ENCODE peak calls at places on chromosomes 5 and 9, in four cellular contexts. D is K562, N is WTC11, V is SK-N-SH. Y is an unnamed sample.

GRCh38 chr5:42718591-42718990 is 38.0 kb upstream of the CCDC152 start:
- DNase-seq in V (no peak), D (no peak), N (no peak), Y (no peak)

GRCh38 chr5:169591636-169592035 is 8.1 kb downstream of the SPDL1 start:
- DNase-seq in N (no peak), D (no peak), V (no peak), Y (no peak)

GRCh38 chr9:91106415-91106814 is 255.3 kb downstream of the AUH start:
- DNase-seq in N (no peak), D (no peak), V (no peak), Y (no peak)

GRCh38 chr9:6973762-6974161 is 216.0 kb downstream of the KDM4C start:
- DNase-seq in D (no peak), V (no peak), N (no peak), Y (peak)

GRCh38 chr9:126448865-126449577 is 122.4 kb downstream of the MVB12B start:
- DNase-seq in V (no peak), D (no peak), N (peak), Y (no peak)

GRCh38 chr9:84748112-84748511 is 78.6 kb downstream of the NTRK2 start:
- DNase-seq in V (no peak), N (no peak), D (no peak), Y (no peak)

GRCh38 chr9:21688108-21689102 is 114.0 kb upstream of the MTAP start:
- DNase-seq in D (no peak), N (no peak), V (no peak), Y (no peak)

GRCh38 chr9:18438300-18438925 is 35.5 kb upstream of the ADAMTSL1 start:
- DNase-seq in N (peak), D (no peak), V (peak), Y (no peak)

GRCh38 chr5:127351418-127351817 is 60.8 kb downstream of the MEGF10 start:
- DNase-seq in V (no peak), N (no peak), D (no peak), Y (no peak)

GRCh38 chr5:155616779-155617392 is 603.3 kb downstream of the KIF4B start:
- DNase-seq in V (peak), D (peak), N (peak), Y (peak)

GRCh38 chr5:39640552-39640951 is 215.8 kb upstream of the DAB2 start:
- DNase-seq in N (no peak), V (no peak), D (no peak), Y (no peak)

GRCh38 chr5:12920527-12920926 is 1016.3 kb upstream of the CTNND2 start:
- DNase-seq in N (no peak), V (no peak), D (no peak), Y (no peak)

GRCh38 chr9:93319301-93319991 is 132.0 kb upstream of the FAM120A start:
- DNase-seq in V (peak), N (no peak), D (peak), Y (no peak)

GRCh38 chr5:169544264-169544950 is 39.2 kb upstream of the SPDL1 start:
- DNase-seq in N (no peak), D (no peak), V (no peak), Y (no peak)

GRCh38 chr5:124902097-124902821 is 155.8 kb upstream of the ZNF608 start:
- DNase-seq in N (no peak), D (no peak), V (no peak), Y (no peak)

GRCh38 chr5:139668064-139668880 is 20.1 kb downstream of the CXXC5 start:
- DNase-seq in N (no peak), V (peak), D (peak), Y (no peak)

GRCh38 chr5:72194846-72195245 is 87.6 kb downstream of the MAP1B start:
- DNase-seq in N (no peak), V (no peak), D (no peak), Y (no peak)

GRCh38 chr9:35790385-35791291 is 753 bp upstream of the NPR2 start:
- DNase-seq in D (peak), N (peak), V (peak), Y (peak)

GRCh38 chr9:78023003-78023741 is 8.4 kb downstream of the GNAQ start:
- DNase-seq in N (no peak), V (no peak), D (no peak), Y (peak)

GRCh38 chr9:121759996-121760395 is 108.6 kb downstream of the DAB2IP start:
- DNase-seq in V (no peak), N (no peak), D (no peak), Y (no peak)

GRCh38 chr9:88988796-88989641 is 2.2 kb upstream of the S1PR3 start:
- DNase-seq in V (no peak), N (no peak), D (no peak), Y (no peak)

GRCh38 chr9:76592105-76593010 is 133.4 kb downstream of the GCNT1 start:
- DNase-seq in N (no peak), V (no peak), D (no peak), Y (no peak)

GRCh38 chr9:93048706-93049448 is 9.6 kb upstream of the SUSD3 start:
- DNase-seq in V (no peak), N (no peak), D (no peak), Y (no peak)

GRCh38 chr5:60346391-60346790 is 353.6 kb downstream of the DEPDC1B start:
- DNase-seq in D (no peak), V (no peak), N (no peak), Y (no peak)

GRCh38 chr5:36177715-36178556 is 26.0 kb downstream of the SKP2 start:
- DNase-seq in V (peak), N (no peak), D (no peak), Y (peak)

GRCh38 chr9:114696814-114697544 is 15.0 kb upstream of the TEX48 start:
- DNase-seq in N (no peak), V (no peak), D (no peak), Y (no peak)

GRCh38 chr5:180609817-180610550 is 18.7 kb upstream of the SCGB3A1 start:
- DNase-seq in D (no peak), V (no peak), N (no peak), Y (no peak)

GRCh38 chr5:144068926-144069325 is 101.5 kb downstream of the YIPF5 start:
- DNase-seq in D (no peak), N (no peak), V (no peak), Y (no peak)

DNA sequence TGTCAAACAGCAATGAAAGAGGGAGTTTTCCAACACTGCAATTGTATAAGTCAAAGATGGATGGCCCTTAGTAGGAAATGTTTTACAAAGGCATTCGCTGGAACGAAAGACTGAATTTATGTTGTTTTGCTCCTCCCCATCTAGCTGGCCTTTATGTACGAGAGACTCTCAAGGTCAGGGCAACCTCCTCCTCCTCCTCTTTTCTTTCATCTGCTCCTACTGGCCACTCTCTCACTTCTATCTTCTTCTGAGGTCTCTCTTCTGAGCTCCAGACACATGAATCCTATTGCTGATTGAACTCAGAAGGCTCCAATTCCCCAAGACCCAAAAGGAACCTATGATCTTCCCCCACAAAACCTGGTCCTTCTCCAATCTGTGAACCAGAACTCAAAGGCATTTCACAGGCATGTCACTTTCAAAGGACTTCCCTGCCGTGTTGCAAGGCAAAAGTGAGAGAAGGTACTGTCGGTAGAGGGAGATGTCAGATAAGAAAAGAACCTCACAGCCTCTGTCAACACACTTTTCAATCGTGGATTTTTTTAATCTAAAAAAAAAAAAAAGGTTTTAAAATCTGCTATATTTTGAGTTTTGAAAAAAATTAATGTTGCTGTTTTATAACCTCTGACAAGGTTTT is 28.5 kb upstream of the PUM3 start:
- DNase-seq in D (no peak), V (peak), N (no peak), Y (peak)
- TF ChIP-seq FOXJ3 in D (no peak), V (no peak), N (no peak), Y (no peak)

GRCh38 chr9:14062449-14063187 is 251.3 kb downstream of the NFIB start:
- DNase-seq in V (peak), D (no peak), N (no peak), Y (no peak)
- TF ChIP-seq FOXJ3 in V (no peak), D (no peak), N (no peak), Y (no peak)

GRCh38 chr5:163397368-163397767 is 40.0 kb upstream of the CCNG1 start:
- DNase-seq in D (no peak), N (no peak), V (no peak), Y (no peak)
- TF ChIP-seq FOXJ3 in D (no peak), N (no peak), V (no peak), Y (no peak)

DNA sequence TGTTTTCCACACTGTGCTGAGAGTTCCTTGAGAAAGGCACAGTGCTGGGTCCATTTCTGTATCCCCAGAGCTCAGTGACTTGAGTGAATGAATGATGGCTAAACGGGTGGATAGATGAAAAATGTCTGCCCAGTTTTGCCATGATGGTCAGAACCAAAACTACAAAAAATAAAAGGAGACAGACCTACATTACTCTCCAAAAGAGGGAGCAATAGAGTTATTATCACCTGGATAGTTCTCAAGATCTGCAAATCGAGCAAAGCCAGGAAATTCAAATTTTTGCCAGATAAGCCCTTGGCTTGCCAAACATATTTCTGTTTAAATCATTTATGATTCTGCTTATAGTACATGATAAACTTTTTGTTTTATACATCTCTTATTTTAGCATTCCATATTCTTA is 214.2 kb upstream of the ZNF462 start:
- DNase-seq in D (no peak), N (no peak), V (no peak), Y (no peak)
- TF ChIP-seq FOXJ3 in D (no peak), N (no peak), V (no peak), Y (no peak)

GRCh38 chr5:149578896-149579295 is 2.4 kb upstream of the ARHGEF37 start:
- DNase-seq in V (no peak), N (no peak), D (no peak), Y (no peak)
- TF ChIP-seq FOXJ3 in V (no peak), N (no peak), D (no peak), Y (no peak)

GRCh38 chr9:95126739-95127138 is 190.8 kb downstream of the FANCC start:
- DNase-seq in V (no peak), N (no peak), D (no peak), Y (no peak)

GRCh38 chr9:95128177-95128524 is 189.4 kb downstream of the FANCC start:
- DNase-seq in N (no peak), V (no peak), D (no peak), Y (no peak)

GRCh38 chr9:95125652-95126051 is 191.9 kb downstream of the FANCC start:
- DNase-seq in V (no peak), D (no peak), N (no peak), Y (no peak)

GRCh38 chr9:95129651-95130291 is 187.7 kb downstream of the FANCC start:
- DNase-seq in V (no peak), N (no peak), D (no peak), Y (peak)

GRCh38 chr9:95127249-95128176 is 190.0 kb downstream of the FANCC start:
- DNase-seq in D (peak), V (peak), N (peak), Y (peak)
- TF ChIP-seq FOXJ3 in D (no peak), V (no peak), N (no peak), Y (no peak)

GRCh38 chr9:129487658-129488483 is 133.0 kb downstream of the C9orf50 start:
- DNase-seq in V (no peak), D (peak), N (peak), Y (no peak)
- TF ChIP-seq FOXJ3 in V (no peak), D (no peak), N (no peak), Y (no peak)

GRCh38 chr5:132049093-132049492 is 11.4 kb upstream of the IL3 start:
- DNase-seq in D (no peak), V (no peak), N (no peak), Y (no peak)

GRCh38 chr5:132049559-132049958 is 10.9 kb upstream of the IL3 start:
- DNase-seq in N (no peak), D (no peak), V (no peak), Y (no peak)

GRCh38 chr5:132052520-132052919 is 7.9 kb upstream of the IL3 start:
- DNase-seq in V (no peak), N (no peak), D (no peak), Y (no peak)

GRCh38 chr5:132050136-132050535 is 10.3 kb upstream of the IL3 start:
- DNase-seq in D (no peak), N (no peak), V (no peak), Y (no peak)

DNA sequence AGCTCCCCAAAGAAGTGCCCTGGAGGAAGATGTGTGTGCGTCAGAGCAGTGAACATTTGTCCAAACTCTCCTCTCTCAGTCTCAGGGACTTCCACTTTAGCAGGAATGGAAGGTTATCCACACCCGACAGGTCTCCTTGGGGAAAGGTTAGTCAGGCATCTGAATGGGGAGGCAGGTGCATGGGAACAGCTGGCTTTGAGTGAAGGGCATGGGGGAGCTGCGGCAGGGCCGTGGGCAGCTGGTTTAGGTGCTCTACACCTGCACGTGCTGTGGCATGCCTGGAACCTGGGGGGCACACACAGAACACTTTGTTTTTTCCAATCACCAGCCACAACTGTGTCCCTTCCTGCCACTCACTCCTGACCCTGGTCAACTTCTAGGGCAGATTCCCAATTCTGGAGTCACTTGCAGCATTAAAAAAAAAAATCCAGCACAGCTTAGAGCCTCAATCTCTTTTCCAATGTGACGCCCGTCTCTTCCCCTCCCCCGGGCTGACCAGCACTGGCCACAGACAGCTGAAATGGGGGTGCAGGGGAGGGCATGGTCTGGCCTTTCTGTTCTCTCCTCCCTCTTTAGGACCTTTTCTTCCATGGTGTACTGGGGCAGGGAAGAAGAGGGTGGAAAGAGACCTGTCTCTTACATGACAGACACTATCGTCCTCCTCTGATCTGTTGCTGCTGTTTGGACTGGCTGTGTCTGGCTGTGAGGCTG is 9.6 kb upstream of the IL3 start:
- DNase-seq in D (no peak), N (no peak), V (no peak), Y (no peak)
- TF ChIP-seq FOXJ3 in D (no peak), N (no peak), V (no peak), Y (no peak)

DNA sequence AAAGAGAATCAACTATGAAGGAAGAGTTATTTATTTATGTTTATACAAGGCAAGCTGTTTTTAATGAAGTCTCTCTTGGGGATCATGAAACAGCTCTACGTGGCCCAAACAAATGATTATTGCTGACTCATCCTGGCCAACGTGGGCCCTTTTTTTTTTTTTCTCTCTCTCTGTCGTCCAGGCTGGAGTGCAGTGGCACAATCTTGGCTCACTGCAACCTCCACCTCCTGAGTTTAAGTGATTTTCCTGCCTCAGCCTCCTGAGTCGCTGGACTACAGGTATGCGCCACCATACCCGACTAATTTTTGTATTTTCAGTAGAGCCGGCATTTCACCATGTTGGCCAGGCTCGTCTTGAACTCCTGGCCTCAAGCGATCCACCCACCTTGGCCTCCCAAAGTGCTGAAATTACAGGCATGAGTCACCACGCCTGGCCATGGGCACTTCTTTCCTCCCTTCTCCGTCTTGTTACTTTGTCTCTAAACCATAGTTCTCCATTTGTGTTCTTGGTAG is 98.3 kb downstream of the BASP1 start:
- DNase-seq in N (no peak), V (no peak), D (no peak), Y (no peak)
- TF ChIP-seq FOXJ3 in N (no peak), V (no peak), D (no peak), Y (no peak)